ENCODE peak calls at places on chromosomes 4 and X, in four cellular contexts. X is brain microvascular endothelial cell; T is activated CD4-positive, alpha-beta T cell treated with anti-CD3 and anti-CD28 coated beads for 1 hour; W is fibroblast of the conjunctiva. H is an unnamed sample.

GRCh38 chrX:45070116-45071007 is 130.3 kb downstream of the DIPK2B start:
- DNase-seq in X (peak; percentile 56), T (no peak), W (peak; percentile 57), H (no peak)

GRCh38 chr4:187069398-187069797 is 345.7 kb upstream of the FAT1 start:
- DNase-seq in X (no peak), T (no peak), W (no peak), H (no peak)

GRCh38 chr4:168451331-168451730 is 29.0 kb downstream of the DDX60L start:
- DNase-seq in X (no peak), T (no peak), W (no peak), H (no peak)

GRCh38 chrX:47143894-47144625 is 442 bp downstream of the NDUFB11 start:
- DNase-seq in X (no peak), T (no peak), W (no peak), H (no peak)

GRCh38 chr4:38368612-38369011 is 295.4 kb upstream of the KLF3 start:
- DNase-seq in X (peak; percentile 61), T (no peak), W (no peak), H (no peak)

GRCh38 chrX:103637604-103638338 is 9.0 kb downstream of the TCEAL1 start:
- DNase-seq in X (no peak), T (no peak), W (no peak), H (no peak)

GRCh38 chr4:5959221-5959982 is 58.8 kb downstream of the C4orf50 start:
- DNase-seq in X (no peak), T (no peak), W (no peak), H (peak; percentile 28)

GRCh38 chrX:68061206-68061535 is 372.1 kb downstream of the OPHN1 start:
- DNase-seq in X (no peak), T (no peak), W (no peak), H (no peak)

H was measured in ecto neural progenitor cell.